ENCODE peak calls at places on chromosomes 16 and 17, in seven cellular contexts. N, M, S, D, Z, I and Q are unnamed samples.
A peak's percentile ranks its signal among the peaks of the same experiment; 100 is the strongest.

GRCh38 chr17:57604771-57605733 is 140.0 kb downstream of the CCDC182 start:
- DNase-seq in N (no peak), M (peak; percentile 92), S (no peak), D (peak; percentile 55), Z (no peak), I (no peak), Q (no peak)

GRCh38 chr17:63434951-63435571 is 11.0 kb downstream of the CYB561 start:
- DNase-seq in N (peak; percentile 70), M (no peak), S (peak; percentile 89), D (peak; percentile 53), Z (peak; percentile 88), I (peak; percentile 37), Q (peak; percentile 80)

GRCh38 chr16:67283039-67283825 is 3.9 kb downstream of the PLEKHG4 start:
- DNase-seq in N (no peak), M (no peak), S (no peak), D (peak; percentile 51), Z (no peak), I (no peak), Q (no peak)

GRCh38 chr16:89910717-89911354 is 7.8 kb upstream of the MC1R start:
- DNase-seq in N (no peak), M (no peak), S (no peak), D (no peak), Z (no peak), I (no peak), Q (no peak)

GRCh38 chr16:88298166-88298881 is 84.4 kb upstream of the ZNF469 start:
- DNase-seq in N (peak; percentile 53), M (no peak), S (no peak), D (peak; percentile 65), Z (peak; percentile 85), I (no peak), Q (peak; percentile 63)

GRCh38 chr17:14301761-14302401 is 1.0 kb downstream of the HS3ST3B1 start:
- DNase-seq in N (peak; percentile 40), M (peak; percentile 26), S (no peak), D (peak; percentile 55), Z (no peak), I (no peak), Q (no peak)

GRCh38 chr16:50102046-50102756 is 36.4 kb downstream of the HEATR3 start:
- DNase-seq in N (no peak), M (no peak), S (no peak), D (peak; percentile 83), Z (no peak), I (no peak), Q (peak; percentile 36)

GRCh38 chr17:59890720-59891119 is 2.0 kb downstream of the TUBD1 start:
- DNase-seq in N (no peak), M (no peak), S (no peak), D (peak; percentile 20), Z (no peak), I (no peak), Q (no peak)

GRCh38 chr17:5111402-5112204 is at the start of gene ZNF232:
- DNase-seq in N (peak; percentile 95), M (peak; percentile 95), S (peak; percentile 97), D (peak; percentile 90), Z (peak; percentile 95), I (peak; percentile 91), Q (peak; percentile 96)

GRCh38 chr16:15599303-15600070 is 43.5 kb downstream of the MARF1 start:
- DNase-seq in N (no peak), M (no peak), S (no peak), D (no peak), Z (peak; percentile 56), I (no peak), Q (no peak)

GRCh38 chr16:88390760-88391496 is 8.2 kb downstream of the ZNF469 start:
- DNase-seq in N (no peak), M (no peak), S (no peak), D (no peak), Z (no peak), I (no peak), Q (no peak)

GRCh38 chr16:4347765-4348509 is 3.2 kb downstream of the PAM16 start:
- DNase-seq in N (no peak), M (no peak), S (peak; percentile 56), D (no peak), Z (no peak), I (no peak), Q (no peak)

GRCh38 chr16:58360041-58360634 is 32.1 kb upstream of the GINS3 start:
- DNase-seq in N (no peak), M (no peak), S (no peak), D (no peak), Z (no peak), I (no peak), Q (no peak)

GRCh38 chr17:42422958-42423712 is at the start of gene CAVIN1:
- DNase-seq in N (peak; percentile 100), M (no peak), S (peak; percentile 97), D (peak; percentile 98), Z (peak; percentile 100), I (peak; percentile 85), Q (peak; percentile 99)

GRCh38 chr17:81112461-81112860 is 52.8 kb upstream of the PVALEF start:
- DNase-seq in N (no peak), M (no peak), S (no peak), D (no peak), Z (no peak), I (no peak), Q (no peak)

GRCh38 chr17:36504156-36504545 is 17.7 kb downstream of the ZNHIT3 start:
- DNase-seq in N (no peak), M (no peak), S (no peak), D (no peak), Z (no peak), I (no peak), Q (no peak)

GRCh38 chr16:85210423-85211169 is 98.3 kb upstream of the CIBAR2 start:
- DNase-seq in N (no peak), M (no peak), S (no peak), D (peak; percentile 93), Z (no peak), I (no peak), Q (peak; percentile 41)

GRCh38 chr17:43442711-43443110 is 41.1 kb upstream of the DHX8 start:
- DNase-seq in N (no peak), M (no peak), S (no peak), D (peak; percentile 85), Z (no peak), I (no peak), Q (peak; percentile 20)

GRCh38 chr16:3584412-3584811 is 7.2 kb upstream of the NLRC3 start:
- DNase-seq in N (no peak), M (no peak), S (no peak), D (no peak), Z (no peak), I (no peak), Q (no peak)

GRCh38 chr16:1914759-1915387 is 3.3 kb downstream of the HS3ST6 start:
- DNase-seq in N (no peak), M (no peak), S (no peak), D (no peak), Z (no peak), I (no peak), Q (no peak)

GRCh38 chr17:17767497-17768286 is 69.1 kb downstream of the SREBF1 start:
- DNase-seq in N (no peak), M (peak; percentile 36), S (no peak), D (no peak), Z (no peak), I (no peak), Q (no peak)
- H3K27ac ChIP-seq in N (peak overlapping the region; percentile 75), M (peak overlapping the region; percentile 97), S (no peak overlapping the region), D (no peak overlapping the region), Z (no peak overlapping the region), I (no peak overlapping the region), Q (peak overlapping the region; percentile 84)

GRCh38 chr16:51722467-51722866 is 571.4 kb upstream of the SALL1 start:
- DNase-seq in N (no peak), M (no peak), S (no peak), D (no peak), Z (no peak), I (no peak), Q (no peak)
- TF ChIP-seq CTCF in N (no peak), M (no peak), S (no peak), D (no peak), Z (no peak), I (no peak), Q (no peak)

GRCh38 chr17:7280519-7281073 is 922 bp upstream of the SLC2A4 start:
- DNase-seq in N (peak; percentile 85), M (peak; percentile 92), S (peak; percentile 91), D (peak; percentile 60), Z (peak; percentile 91), I (peak; percentile 70), Q (peak; percentile 77)
- H3K27ac ChIP-seq in N (peak overlapping the region; percentile 96), M (peak overlapping the region; percentile 57), S (peak overlapping the region; percentile 62), D (peak overlapping the region; percentile 43), Z (peak overlapping the region; percentile 94), I (peak overlapping the region; percentile 73), Q (peak overlapping the region; percentile 81)

GRCh38 chr17:50112694-50113093 is 17.3 kb downstream of the SAMD14 start:
- DNase-seq in N (no peak), M (no peak), S (no peak), D (no peak), Z (peak; percentile 82), I (no peak), Q (no peak)
- TF ChIP-seq CTCF in N (peak; percentile 21), M (no peak), S (no peak), D (no peak), Z (peak; percentile 39), I (no peak), Q (no peak)